ENCODE peak calls at places on chromosome 17, in eight cellular contexts. G is hippocampal formation, J is A549, I is IMR-90, S is KBM-7, K is EL, N is Karpas-422, F is DMS153. C is an unnamed sample.

GRCh38 chr17:80889231-80889896 is 102.3 kb upstream of the CHMP6 start:
- DNase-seq in G (no peak), J (no peak), I (no peak), S (no peak), K (no peak), N (no peak), F (no peak), C (no peak)

GRCh38 chr17:36722121-36722902 is 120.9 kb downstream of the MRM1 start:
- DNase-seq in G (peak; percentile 24), J (no peak), I (peak; percentile 5), S (peak; percentile 83), K (peak; percentile 28), N (peak; percentile 89), F (peak; percentile 76), C (peak; percentile 54)

GRCh38 chr17:45131616-45132301 is 556 bp downstream of the PLCD3 start:
- DNase-seq in G (no peak), J (no peak), I (no peak), S (peak; percentile 55), K (peak; percentile 27), N (peak; percentile 73), F (no peak), C (peak; percentile 48)

GRCh38 chr17:40325156-40326013 is 16.4 kb downstream of the RARA start:
- DNase-seq in G (no peak), J (no peak), I (no peak), S (no peak), K (no peak), N (peak; percentile 76), F (no peak), C (peak; percentile 18)

GRCh38 chr17:60135160-60135950 is 14.4 kb upstream of the CA4 start:
- DNase-seq in G (peak; percentile 84), J (peak; percentile 99), I (peak; percentile 90), S (peak; percentile 90), K (peak; percentile 93), N (no peak), F (peak; percentile 82), C (peak; percentile 42)

GRCh38 chr17:55635253-55635766 is 87.4 kb downstream of the TMEM100 start:
- DNase-seq in G (no peak), J (no peak), I (peak; percentile 2), S (no peak), K (no peak), N (no peak), F (no peak), C (no peak)

GRCh38 chr17:30573603-30574175 is 96.5 kb downstream of the GOSR1 start:
- DNase-seq in G (no peak), J (no peak), I (no peak), S (no peak), K (no peak), N (no peak), F (no peak), C (no peak)

GRCh38 chr17:37701424-37702020 is 43.3 kb downstream of the HNF1B start:
- DNase-seq in G (no peak), J (peak; percentile 75), I (no peak), S (peak; percentile 78), K (peak; percentile 37), N (peak; percentile 86), F (no peak), C (no peak)

GRCh38 chr17:12592941-12593340 is 72.7 kb upstream of the MYOCD start:
- DNase-seq in G (no peak), J (no peak), I (no peak), S (peak; percentile 16), K (no peak), N (no peak), F (no peak), C (no peak)

GRCh38 chr17:74361613-74362391 is at the start of gene BTBD17:
- DNase-seq in G (peak; percentile 67), J (peak; percentile 74), I (no peak), S (no peak), K (no peak), N (peak; percentile 50), F (peak; percentile 60), C (no peak)

GRCh38 chr17:65029605-65030308 is 26.8 kb downstream of the GNA13 start:
- DNase-seq in G (no peak), J (no peak), I (no peak), S (peak; percentile 69), K (no peak), N (peak; percentile 67), F (no peak), C (no peak)

GRCh38 chr17:28426081-28426519 is 20.1 kb upstream of the SLC46A1 start:
- DNase-seq in G (no peak), J (peak; percentile 58), I (no peak), S (peak; percentile 27), K (no peak), N (peak; percentile 44), F (no peak), C (no peak)

C was measured in effector CD8-positive, alpha-beta T cell.